ENCODE peak calls at places on chromosome 4, in six cellular contexts. P, R, B, A, F and H are unnamed samples.

GRCh38 chr4:83276299-83277040 is 8.1 kb downstream of the COQ2 start:
- DNase-seq in P (no peak), R (no peak), B (no peak), A (no peak), F (no peak), H (no peak)

GRCh38 chr4:22678851-22679517 is 13.8 kb upstream of the GBA3 start:
- DNase-seq in P (no peak), R (no peak), B (no peak), A (no peak), F (no peak), H (no peak)

GRCh38 chr4:996994-997374 is 3.8 kb upstream of the SLC26A1 start:
- DNase-seq in P (no peak), R (peak; percentile 94), B (no peak), A (no peak), F (no peak), H (no peak)

GRCh38 chr4:150501019-150501727 is 80.8 kb upstream of the MAB21L2 start:
- DNase-seq in P (no peak), R (peak; percentile 87), B (no peak), A (no peak), F (no peak), H (no peak)

GRCh38 chr4:142156246-142156645 is 519.9 kb downstream of the IL15 start:
- DNase-seq in P (no peak), R (no peak), B (no peak), A (no peak), F (no peak), H (no peak)

GRCh38 chr4:2913168-2913567 is 50.0 kb downstream of the NOP14 start:
- DNase-seq in P (no peak), R (no peak), B (no peak), A (no peak), F (peak; percentile 80), H (no peak)

GRCh38 chr4:2689825-2690700 is 66.1 kb downstream of the TNIP2 start:
- DNase-seq in P (no peak), R (peak; percentile 89), B (no peak), A (no peak), F (no peak), H (no peak)

GRCh38 chr4:7335363-7336066 is 99.2 kb downstream of the PSAPL1 start:
- DNase-seq in P (peak; percentile 70), R (peak; percentile 96), B (peak; percentile 67), A (peak; percentile 75), F (peak; percentile 93), H (peak; percentile 18)

GRCh38 chr4:136036744-136037143 is 1495.5 kb downstream of the PCDH18 start:
- DNase-seq in P (no peak), R (no peak), B (no peak), A (no peak), F (no peak), H (no peak)

GRCh38 chr4:74394476-74395136 is 29.7 kb downstream of the EREG start:
- DNase-seq in P (no peak), R (no peak), B (no peak), A (peak; percentile 68), F (no peak), H (no peak)

GRCh38 chr4:12203945-12204344 is 775.3 kb upstream of the HS3ST1 start:
- DNase-seq in P (no peak), R (no peak), B (no peak), A (no peak), F (no peak), H (no peak)

GRCh38 chr4:74543983-74544382 is 99.0 kb downstream of the AREG start:
- DNase-seq in P (no peak), R (no peak), B (no peak), A (no peak), F (no peak), H (no peak)

GRCh38 chr4:53693909-53694308 is 102.6 kb upstream of the LNX1 start:
- DNase-seq in P (no peak), R (no peak), B (no peak), A (no peak), F (no peak), H (no peak)

GRCh38 chr4:158015241-158015640 is 157.6 kb downstream of the GASK1B start:
- DNase-seq in P (no peak), R (peak; percentile 73), B (no peak), A (no peak), F (no peak), H (no peak)

GRCh38 chr4:97215426-97215825 is 927.9 kb downstream of the STPG2 start:
- DNase-seq in P (no peak), R (no peak), B (no peak), A (no peak), F (no peak), H (no peak)

GRCh38 chr4:107319386-107319785 is 283.3 kb upstream of the DKK2 start:
- DNase-seq in P (no peak), R (no peak), B (no peak), A (no peak), F (no peak), H (no peak)

GRCh38 chr4:76744253-76744921 is 153.6 kb downstream of the SOWAHB start:
- DNase-seq in P (no peak), R (peak; percentile 87), B (no peak), A (no peak), F (no peak), H (no peak)

GRCh38 chr4:142984871-142985585 is 138.9 kb upstream of the INPP4B start:
- DNase-seq in P (no peak), R (no peak), B (no peak), A (peak; percentile 31), F (no peak), H (no peak)

GRCh38 chr4:66565796-66566195 is 895.5 kb upstream of the EPHA5 start:
- DNase-seq in P (no peak), R (no peak), B (no peak), A (no peak), F (no peak), H (no peak)

GRCh38 chr4:102579794-102580462 is 78.8 kb downstream of the NFKB1 start:
- DNase-seq in P (no peak), R (no peak), B (no peak), A (no peak), F (no peak), H (no peak)

GRCh38 chr4:24837296-24837695 is 41.9 kb downstream of the SOD3 start:
- DNase-seq in P (no peak), R (no peak), B (no peak), A (no peak), F (no peak), H (no peak)

GRCh38 chr4:56648245-56649151 is 32.6 kb downstream of the HOPX start:
- DNase-seq in P (no peak), R (peak; percentile 60), B (no peak), A (no peak), F (no peak), H (no peak)

GRCh38 chr4:101258782-101259353 is 88.5 kb downstream of the PPP3CA start:
- DNase-seq in P (no peak), R (no peak), B (no peak), A (no peak), F (no peak), H (no peak)

GRCh38 chr4:81221303-81222081 is 6.5 kb upstream of the PRKG2 start:
- DNase-seq in P (no peak), R (no peak), B (no peak), A (no peak), F (no peak), H (no peak)

DNA sequence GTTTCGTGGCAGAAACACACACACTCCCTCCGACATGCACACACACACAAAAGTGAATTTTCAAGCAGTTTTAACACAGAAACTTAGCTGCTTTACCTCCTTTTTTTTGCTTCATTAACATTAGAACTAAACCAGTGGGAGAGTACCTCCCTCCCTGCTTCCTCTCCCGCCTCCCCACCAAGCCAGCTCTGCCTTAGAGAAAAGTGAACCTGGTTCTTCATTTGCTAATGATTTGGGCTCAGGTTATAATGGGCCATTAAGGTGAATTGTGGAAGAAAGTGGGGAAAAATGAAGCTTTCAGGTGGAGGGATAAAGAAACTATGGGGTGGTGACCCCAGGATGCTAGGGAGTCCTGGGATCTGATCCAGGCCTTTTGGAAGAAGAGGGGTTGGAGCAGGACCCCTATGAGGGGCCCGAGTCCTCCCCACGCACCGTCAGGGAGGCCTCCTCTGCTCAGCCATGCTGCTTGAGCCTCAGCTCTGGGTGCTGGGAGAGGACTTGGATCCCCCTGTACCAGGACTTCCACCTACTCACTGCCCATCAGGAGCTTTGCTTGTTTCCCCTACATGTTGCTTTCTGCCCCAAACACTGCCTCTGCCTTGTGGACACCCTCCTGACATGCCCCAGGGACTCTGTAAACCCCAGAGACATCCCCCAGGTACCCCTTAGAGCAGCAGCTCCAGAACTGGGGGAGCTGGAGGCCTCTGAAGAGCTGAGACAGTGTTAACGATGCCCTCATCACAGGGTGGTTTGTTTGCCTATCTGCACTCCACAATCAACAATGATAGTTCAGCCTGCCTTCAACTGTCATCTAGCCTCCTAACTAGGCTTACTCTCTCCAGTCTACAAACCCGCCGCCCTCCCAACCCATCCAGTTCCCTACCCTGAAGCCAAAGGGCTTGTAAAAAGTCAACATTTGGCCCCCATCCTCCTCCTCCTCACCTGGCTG is 6.5 kb upstream of the JADE1 start:
- DNase-seq in P (no peak), R (no peak), B (no peak), A (no peak), F (no peak), H (no peak)
- H3K4me3 ChIP-seq in P (no peak overlapping the region), R (no peak overlapping the region), B (no peak overlapping the region), A (no peak overlapping the region), F (no peak overlapping the region), H (peak overlapping the region; percentile 42)

DNA sequence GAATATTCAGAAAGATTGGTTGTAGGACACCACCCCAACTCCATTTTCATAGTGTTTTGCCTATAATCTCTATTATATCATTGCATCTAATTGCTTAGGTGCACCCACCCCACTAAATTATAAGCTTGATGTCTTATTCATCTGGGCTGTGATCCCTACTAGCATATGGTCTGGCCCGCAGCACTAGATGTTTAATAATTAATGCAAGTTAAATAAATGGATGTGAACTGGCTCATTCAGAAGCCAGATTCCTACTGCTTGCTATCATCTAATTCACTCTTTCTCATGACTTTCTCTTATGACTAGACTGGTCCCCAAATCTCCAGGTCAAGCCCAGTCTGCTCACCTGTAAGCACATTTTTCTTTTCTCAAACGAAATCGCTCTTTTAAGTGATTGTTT is 143.4 kb downstream of the RELL1 start:
- DNase-seq in P (no peak), R (no peak), B (no peak), A (no peak), F (no peak), H (no peak)
- H3K4me1 ChIP-seq in P (no peaks in the 10 kb centered on the region), R (no peaks in the 10 kb centered on the region), B (no peaks in the 10 kb centered on the region), A (no peaks in the 10 kb centered on the region), F (no peaks in the 10 kb centered on the region), H (no peaks in the 10 kb centered on the region)

GRCh38 chr4:6298852-6299251 is 29.2 kb downstream of the WFS1 start:
- DNase-seq in P (no peak), R (no peak), B (no peak), A (no peak), F (no peak), H (no peak)
- H3K36me3 ChIP-seq in P (no peaks in the 10 kb centered on the region), R (peaks cover 3% of the 10 kb centered on the region), B (peaks cover 4% of the 10 kb centered on the region), A (no peaks in the 10 kb centered on the region), F (peaks cover 58% of the 10 kb centered on the region), H (peaks cover 15% of the 10 kb centered on the region)

GRCh38 chr4:185585211-185585610 is 49.9 kb upstream of the PDLIM3 start:
- DNase-seq in P (no peak), R (no peak), B (no peak), A (no peak), F (no peak), H (no peak)

GRCh38 chr4:185589067-185589844 is 53.9 kb upstream of the PDLIM3 start:
- DNase-seq in P (no peak), R (peak; percentile 51), B (no peak), A (no peak), F (no peak), H (no peak)

GRCh38 chr4:185587065-185587443 is 51.7 kb upstream of the PDLIM3 start:
- DNase-seq in P (no peak), R (no peak), B (no peak), A (no peak), F (no peak), H (no peak)

GRCh38 chr4:185590982-185591381 is 55.7 kb upstream of the PDLIM3 start:
- DNase-seq in P (no peak), R (no peak), B (no peak), A (no peak), F (no peak), H (no peak)

GRCh38 chr4:185587444-185588161 is 52.3 kb upstream of the PDLIM3 start:
- DNase-seq in P (no peak), R (no peak), B (no peak), A (peak; percentile 45), F (no peak), H (peak; percentile 72)
- H3K4me3 ChIP-seq in P (no peak overlapping the region), R (no peak overlapping the region), B (no peak overlapping the region), A (no peak overlapping the region), F (peak overlapping the region; percentile 26), H (peak overlapping the region; percentile 2)